ENCODE peak calls at places on chromosomes 7 and 10, in ten cellular contexts. One of them, this sample, is unnamed.
A peak's percentile ranks its signal among the peaks of the same experiment; 100 is the strongest.

GRCh38 chr7:116030626-116031276 is at the start of gene TFEC:
- DNase-seq in PC-3: peak; percentile 24
- DNase-seq in stimulated activated CD4-positive, alpha-beta T cell treated with anti-CD3 and anti-CD28 coated beads, Interleukin-15, amount 100 ng/mL, for 24 hours: no peak
- DNase-seq in non-pigmented ciliary epithelial cell: no peak
- DNase-seq in psoas muscle: no peak
- DNase-seq in posterior cingulate gyrus: no peak
- DNase-seq in EH: peak; percentile 41
- DNase-seq in naive thymus-derived CD8-positive, alpha-beta T cell: no peak
- DNase-seq in neuronal stem cell: no peak
- DNase-seq in gastrocnemius medialis: no peak
- DNase-seq in this sample: no peak

GRCh38 chr10:95660283-95660682 is 3.8 kb upstream of the ALDH18A1 start:
- DNase-seq in PC-3: no peak
- DNase-seq in stimulated activated CD4-positive, alpha-beta T cell treated with anti-CD3 and anti-CD28 coated beads, Interleukin-15, amount 100 ng/mL, for 24 hours: no peak
- DNase-seq in non-pigmented ciliary epithelial cell: peak; percentile 34
- DNase-seq in psoas muscle: no peak
- DNase-seq in posterior cingulate gyrus: no peak
- DNase-seq in EH: peak; percentile 61
- DNase-seq in naive thymus-derived CD8-positive, alpha-beta T cell: no peak
- DNase-seq in neuronal stem cell: no peak
- DNase-seq in gastrocnemius medialis: no peak
- DNase-seq in this sample: no peak

GRCh38 chr10:71265618-71266146 is 53.3 kb downstream of the UNC5B start:
- DNase-seq in PC-3: no peak
- DNase-seq in stimulated activated CD4-positive, alpha-beta T cell treated with anti-CD3 and anti-CD28 coated beads, Interleukin-15, amount 100 ng/mL, for 24 hours: no peak
- DNase-seq in non-pigmented ciliary epithelial cell: no peak
- DNase-seq in psoas muscle: no peak
- DNase-seq in posterior cingulate gyrus: no peak
- DNase-seq in EH: no peak
- DNase-seq in naive thymus-derived CD8-positive, alpha-beta T cell: no peak
- DNase-seq in neuronal stem cell: no peak
- DNase-seq in gastrocnemius medialis: no peak
- DNase-seq in this sample: no peak

GRCh38 chr7:82594665-82595064 is 151.1 kb upstream of the CACNA2D1 start:
- DNase-seq in PC-3: no peak
- DNase-seq in stimulated activated CD4-positive, alpha-beta T cell treated with anti-CD3 and anti-CD28 coated beads, Interleukin-15, amount 100 ng/mL, for 24 hours: no peak
- DNase-seq in non-pigmented ciliary epithelial cell: no peak
- DNase-seq in psoas muscle: no peak
- DNase-seq in posterior cingulate gyrus: no peak
- DNase-seq in EH: no peak
- DNase-seq in naive thymus-derived CD8-positive, alpha-beta T cell: no peak
- DNase-seq in neuronal stem cell: peak; percentile 84
- DNase-seq in gastrocnemius medialis: no peak
- DNase-seq in this sample: peak; percentile 47

GRCh38 chr7:131425992-131426391 is 98.3 kb downstream of the MKLN1 start:
- DNase-seq in PC-3: no peak
- DNase-seq in stimulated activated CD4-positive, alpha-beta T cell treated with anti-CD3 and anti-CD28 coated beads, Interleukin-15, amount 100 ng/mL, for 24 hours: no peak
- DNase-seq in non-pigmented ciliary epithelial cell: no peak
- DNase-seq in psoas muscle: no peak
- DNase-seq in posterior cingulate gyrus: no peak
- DNase-seq in EH: no peak
- DNase-seq in naive thymus-derived CD8-positive, alpha-beta T cell: no peak
- DNase-seq in neuronal stem cell: no peak
- DNase-seq in gastrocnemius medialis: no peak
- DNase-seq in this sample: no peak

GRCh38 chr10:80333985-80334384 is 22.6 kb downstream of the DYDC1 start:
- DNase-seq in PC-3: no peak
- DNase-seq in stimulated activated CD4-positive, alpha-beta T cell treated with anti-CD3 and anti-CD28 coated beads, Interleukin-15, amount 100 ng/mL, for 24 hours: no peak
- DNase-seq in non-pigmented ciliary epithelial cell: no peak
- DNase-seq in psoas muscle: no peak
- DNase-seq in posterior cingulate gyrus: no peak
- DNase-seq in EH: no peak
- DNase-seq in naive thymus-derived CD8-positive, alpha-beta T cell: no peak
- DNase-seq in neuronal stem cell: no peak
- DNase-seq in gastrocnemius medialis: no peak
- DNase-seq in this sample: no peak

GRCh38 chr7:19489162-19489820 is 219.5 kb downstream of the POLR1F start:
- DNase-seq in PC-3: no peak
- DNase-seq in stimulated activated CD4-positive, alpha-beta T cell treated with anti-CD3 and anti-CD28 coated beads, Interleukin-15, amount 100 ng/mL, for 24 hours: no peak
- DNase-seq in non-pigmented ciliary epithelial cell: no peak
- DNase-seq in psoas muscle: no peak
- DNase-seq in posterior cingulate gyrus: no peak
- DNase-seq in EH: no peak
- DNase-seq in naive thymus-derived CD8-positive, alpha-beta T cell: no peak
- DNase-seq in neuronal stem cell: no peak
- DNase-seq in gastrocnemius medialis: no peak
- DNase-seq in this sample: no peak

GRCh38 chr10:69572159-69573055 is 815 bp downstream of the NEUROG3 start:
- DNase-seq in PC-3: no peak
- DNase-seq in stimulated activated CD4-positive, alpha-beta T cell treated with anti-CD3 and anti-CD28 coated beads, Interleukin-15, amount 100 ng/mL, for 24 hours: peak; percentile 62
- DNase-seq in non-pigmented ciliary epithelial cell: no peak
- DNase-seq in psoas muscle: no peak
- DNase-seq in posterior cingulate gyrus: no peak
- DNase-seq in EH: no peak
- DNase-seq in naive thymus-derived CD8-positive, alpha-beta T cell: peak; percentile 14
- DNase-seq in neuronal stem cell: no peak
- DNase-seq in gastrocnemius medialis: no peak
- DNase-seq in this sample: peak; percentile 63

GRCh38 chr10:98101366-98101765 is 33.1 kb upstream of the R3HCC1L start:
- DNase-seq in PC-3: no peak
- DNase-seq in stimulated activated CD4-positive, alpha-beta T cell treated with anti-CD3 and anti-CD28 coated beads, Interleukin-15, amount 100 ng/mL, for 24 hours: no peak
- DNase-seq in non-pigmented ciliary epithelial cell: no peak
- DNase-seq in psoas muscle: no peak
- DNase-seq in posterior cingulate gyrus: no peak
- DNase-seq in EH: no peak
- DNase-seq in naive thymus-derived CD8-positive, alpha-beta T cell: no peak
- DNase-seq in neuronal stem cell: no peak
- DNase-seq in gastrocnemius medialis: no peak
- DNase-seq in this sample: no peak

GRCh38 chr10:129740532-129741279 is 223.4 kb downstream of the EBF3 start:
- DNase-seq in PC-3: no peak
- DNase-seq in stimulated activated CD4-positive, alpha-beta T cell treated with anti-CD3 and anti-CD28 coated beads, Interleukin-15, amount 100 ng/mL, for 24 hours: no peak
- DNase-seq in non-pigmented ciliary epithelial cell: no peak
- DNase-seq in psoas muscle: no peak
- DNase-seq in posterior cingulate gyrus: no peak
- DNase-seq in EH: no peak
- DNase-seq in naive thymus-derived CD8-positive, alpha-beta T cell: no peak
- DNase-seq in neuronal stem cell: no peak
- DNase-seq in gastrocnemius medialis: no peak
- DNase-seq in this sample: no peak

GRCh38 chr7:121046009-121046408 is 57.5 kb downstream of the CPED1 start:
- DNase-seq in PC-3: no peak
- DNase-seq in stimulated activated CD4-positive, alpha-beta T cell treated with anti-CD3 and anti-CD28 coated beads, Interleukin-15, amount 100 ng/mL, for 24 hours: no peak
- DNase-seq in non-pigmented ciliary epithelial cell: no peak
- DNase-seq in psoas muscle: no peak
- DNase-seq in posterior cingulate gyrus: no peak
- DNase-seq in EH: no peak
- DNase-seq in naive thymus-derived CD8-positive, alpha-beta T cell: no peak
- DNase-seq in neuronal stem cell: no peak
- DNase-seq in gastrocnemius medialis: no peak
- DNase-seq in this sample: no peak

GRCh38 chr10:26725837-26726727 is 28.6 kb downstream of the PDSS1 start:
- DNase-seq in PC-3: peak; percentile 55
- DNase-seq in stimulated activated CD4-positive, alpha-beta T cell treated with anti-CD3 and anti-CD28 coated beads, Interleukin-15, amount 100 ng/mL, for 24 hours: peak; percentile 44
- DNase-seq in non-pigmented ciliary epithelial cell: peak; percentile 27
- DNase-seq in psoas muscle: peak; percentile 59
- DNase-seq in posterior cingulate gyrus: peak; percentile 79
- DNase-seq in EH: peak; percentile 73
- DNase-seq in naive thymus-derived CD8-positive, alpha-beta T cell: peak; percentile 54
- DNase-seq in neuronal stem cell: peak; percentile 36
- DNase-seq in gastrocnemius medialis: peak; percentile 35
- DNase-seq in this sample: peak; percentile 54

GRCh38 chr7:22827563-22827962 is 4.9 kb upstream of the TOMM7 start:
- DNase-seq in PC-3: no peak
- DNase-seq in stimulated activated CD4-positive, alpha-beta T cell treated with anti-CD3 and anti-CD28 coated beads, Interleukin-15, amount 100 ng/mL, for 24 hours: no peak
- DNase-seq in non-pigmented ciliary epithelial cell: no peak
- DNase-seq in psoas muscle: no peak
- DNase-seq in posterior cingulate gyrus: no peak
- DNase-seq in EH: no peak
- DNase-seq in naive thymus-derived CD8-positive, alpha-beta T cell: no peak
- DNase-seq in neuronal stem cell: no peak
- DNase-seq in gastrocnemius medialis: no peak
- DNase-seq in this sample: peak; percentile 39

GRCh38 chr10:50358411-50358810 is 107.1 kb upstream of the ASAH2 start:
- DNase-seq in PC-3: no peak
- DNase-seq in stimulated activated CD4-positive, alpha-beta T cell treated with anti-CD3 and anti-CD28 coated beads, Interleukin-15, amount 100 ng/mL, for 24 hours: no peak
- DNase-seq in non-pigmented ciliary epithelial cell: no peak
- DNase-seq in psoas muscle: no peak
- DNase-seq in posterior cingulate gyrus: no peak
- DNase-seq in EH: no peak
- DNase-seq in naive thymus-derived CD8-positive, alpha-beta T cell: no peak
- DNase-seq in neuronal stem cell: no peak
- DNase-seq in gastrocnemius medialis: no peak
- DNase-seq in this sample: no peak

GRCh38 chr10:103692421-103693069 is 162.8 kb downstream of the SH3PXD2A start:
- DNase-seq in PC-3: no peak
- DNase-seq in stimulated activated CD4-positive, alpha-beta T cell treated with anti-CD3 and anti-CD28 coated beads, Interleukin-15, amount 100 ng/mL, for 24 hours: peak; percentile 48
- DNase-seq in non-pigmented ciliary epithelial cell: no peak
- DNase-seq in psoas muscle: no peak
- DNase-seq in posterior cingulate gyrus: no peak
- DNase-seq in EH: no peak
- DNase-seq in naive thymus-derived CD8-positive, alpha-beta T cell: no peak
- DNase-seq in neuronal stem cell: no peak
- DNase-seq in gastrocnemius medialis: no peak
- DNase-seq in this sample: peak; percentile 70

GRCh38 chr7:149375234-149376008 is 85.4 kb downstream of the ZNF777 start:
- DNase-seq in PC-3: no peak
- DNase-seq in stimulated activated CD4-positive, alpha-beta T cell treated with anti-CD3 and anti-CD28 coated beads, Interleukin-15, amount 100 ng/mL, for 24 hours: no peak
- DNase-seq in non-pigmented ciliary epithelial cell: no peak
- DNase-seq in psoas muscle: no peak
- DNase-seq in posterior cingulate gyrus: no peak
- DNase-seq in EH: no peak
- DNase-seq in naive thymus-derived CD8-positive, alpha-beta T cell: no peak
- DNase-seq in neuronal stem cell: no peak
- DNase-seq in gastrocnemius medialis: no peak
- DNase-seq in this sample: no peak

GRCh38 chr7:29881724-29882123 is 75.4 kb downstream of the WIPF3 start:
- DNase-seq in PC-3: no peak
- DNase-seq in stimulated activated CD4-positive, alpha-beta T cell treated with anti-CD3 and anti-CD28 coated beads, Interleukin-15, amount 100 ng/mL, for 24 hours: no peak
- DNase-seq in non-pigmented ciliary epithelial cell: no peak
- DNase-seq in psoas muscle: no peak
- DNase-seq in posterior cingulate gyrus: no peak
- DNase-seq in EH: no peak
- DNase-seq in naive thymus-derived CD8-positive, alpha-beta T cell: no peak
- DNase-seq in neuronal stem cell: peak; percentile 33
- DNase-seq in gastrocnemius medialis: no peak
- DNase-seq in this sample: peak; percentile 89

GRCh38 chr7:157961731-157962457 is 625.1 kb downstream of the DNAJB6 start:
- DNase-seq in PC-3: no peak
- DNase-seq in stimulated activated CD4-positive, alpha-beta T cell treated with anti-CD3 and anti-CD28 coated beads, Interleukin-15, amount 100 ng/mL, for 24 hours: no peak
- DNase-seq in non-pigmented ciliary epithelial cell: no peak
- DNase-seq in psoas muscle: no peak
- DNase-seq in posterior cingulate gyrus: no peak
- DNase-seq in EH: no peak
- DNase-seq in naive thymus-derived CD8-positive, alpha-beta T cell: no peak
- DNase-seq in neuronal stem cell: no peak
- DNase-seq in gastrocnemius medialis: no peak
- DNase-seq in this sample: no peak

GRCh38 chr7:105285118-105285874 is 103.4 kb downstream of the SRPK2 start:
- DNase-seq in PC-3: no peak
- DNase-seq in stimulated activated CD4-positive, alpha-beta T cell treated with anti-CD3 and anti-CD28 coated beads, Interleukin-15, amount 100 ng/mL, for 24 hours: no peak
- DNase-seq in non-pigmented ciliary epithelial cell: no peak
- DNase-seq in psoas muscle: no peak
- DNase-seq in posterior cingulate gyrus: no peak
- DNase-seq in EH: no peak
- DNase-seq in naive thymus-derived CD8-positive, alpha-beta T cell: no peak
- DNase-seq in neuronal stem cell: no peak
- DNase-seq in gastrocnemius medialis: no peak
- DNase-seq in this sample: no peak

GRCh38 chr7:30995541-30995940 is 31.8 kb downstream of the GHRHR start:
- DNase-seq in PC-3: no peak
- DNase-seq in stimulated activated CD4-positive, alpha-beta T cell treated with anti-CD3 and anti-CD28 coated beads, Interleukin-15, amount 100 ng/mL, for 24 hours: no peak
- DNase-seq in non-pigmented ciliary epithelial cell: no peak
- DNase-seq in psoas muscle: no peak
- DNase-seq in posterior cingulate gyrus: no peak
- DNase-seq in EH: no peak
- DNase-seq in naive thymus-derived CD8-positive, alpha-beta T cell: no peak
- DNase-seq in neuronal stem cell: no peak
- DNase-seq in gastrocnemius medialis: no peak
- DNase-seq in this sample: no peak

GRCh38 chr10:113921571-113922370 is 67.3 kb downstream of the NHLRC2 start:
- DNase-seq in PC-3: no peak
- DNase-seq in stimulated activated CD4-positive, alpha-beta T cell treated with anti-CD3 and anti-CD28 coated beads, Interleukin-15, amount 100 ng/mL, for 24 hours: no peak
- DNase-seq in non-pigmented ciliary epithelial cell: no peak
- DNase-seq in psoas muscle: no peak
- DNase-seq in posterior cingulate gyrus: no peak
- DNase-seq in EH: no peak
- DNase-seq in naive thymus-derived CD8-positive, alpha-beta T cell: no peak
- DNase-seq in neuronal stem cell: no peak
- DNase-seq in gastrocnemius medialis: no peak
- DNase-seq in this sample: no peak

GRCh38 chr7:108592633-108593277 is 23.1 kb downstream of the DNAJB9 start:
- DNase-seq in PC-3: peak; percentile 42
- DNase-seq in stimulated activated CD4-positive, alpha-beta T cell treated with anti-CD3 and anti-CD28 coated beads, Interleukin-15, amount 100 ng/mL, for 24 hours: no peak
- DNase-seq in non-pigmented ciliary epithelial cell: no peak
- DNase-seq in psoas muscle: no peak
- DNase-seq in posterior cingulate gyrus: peak; percentile 63
- DNase-seq in EH: peak; percentile 19
- DNase-seq in naive thymus-derived CD8-positive, alpha-beta T cell: no peak
- DNase-seq in neuronal stem cell: no peak
- DNase-seq in gastrocnemius medialis: no peak
- DNase-seq in this sample: no peak

GRCh38 chr7:134546903-134547737 is 1.8 kb upstream of the AKR1B15 start:
- DNase-seq in PC-3: peak; percentile 74
- DNase-seq in stimulated activated CD4-positive, alpha-beta T cell treated with anti-CD3 and anti-CD28 coated beads, Interleukin-15, amount 100 ng/mL, for 24 hours: peak; percentile 80
- DNase-seq in non-pigmented ciliary epithelial cell: no peak
- DNase-seq in psoas muscle: peak; percentile 75
- DNase-seq in posterior cingulate gyrus: peak; percentile 60
- DNase-seq in EH: peak; percentile 4
- DNase-seq in naive thymus-derived CD8-positive, alpha-beta T cell: peak; percentile 60
- DNase-seq in neuronal stem cell: peak; percentile 72
- DNase-seq in gastrocnemius medialis: peak; percentile 63
- DNase-seq in this sample: peak; percentile 94

GRCh38 chr7:122543891-122544290 is 155.0 kb downstream of the RNF133 start:
- DNase-seq in PC-3: no peak
- DNase-seq in stimulated activated CD4-positive, alpha-beta T cell treated with anti-CD3 and anti-CD28 coated beads, Interleukin-15, amount 100 ng/mL, for 24 hours: no peak
- DNase-seq in non-pigmented ciliary epithelial cell: no peak
- DNase-seq in psoas muscle: no peak
- DNase-seq in posterior cingulate gyrus: no peak
- DNase-seq in EH: no peak
- DNase-seq in naive thymus-derived CD8-positive, alpha-beta T cell: no peak
- DNase-seq in neuronal stem cell: no peak
- DNase-seq in gastrocnemius medialis: no peak
- DNase-seq in this sample: no peak

GRCh38 chr7:135729230-135729629 is 1.2 kb upstream of the SLC13A4 start:
- DNase-seq in PC-3: no peak
- DNase-seq in stimulated activated CD4-positive, alpha-beta T cell treated with anti-CD3 and anti-CD28 coated beads, Interleukin-15, amount 100 ng/mL, for 24 hours: no peak
- DNase-seq in non-pigmented ciliary epithelial cell: no peak
- DNase-seq in psoas muscle: no peak
- DNase-seq in posterior cingulate gyrus: no peak
- DNase-seq in EH: peak; percentile 64
- DNase-seq in naive thymus-derived CD8-positive, alpha-beta T cell: no peak
- DNase-seq in neuronal stem cell: no peak
- DNase-seq in gastrocnemius medialis: no peak
- DNase-seq in this sample: no peak

GRCh38 chr10:129390726-129391125 is 76.3 kb upstream of the MGMT start:
- DNase-seq in PC-3: no peak
- DNase-seq in stimulated activated CD4-positive, alpha-beta T cell treated with anti-CD3 and anti-CD28 coated beads, Interleukin-15, amount 100 ng/mL, for 24 hours: no peak
- DNase-seq in non-pigmented ciliary epithelial cell: no peak
- DNase-seq in psoas muscle: no peak
- DNase-seq in posterior cingulate gyrus: no peak
- DNase-seq in EH: no peak
- DNase-seq in naive thymus-derived CD8-positive, alpha-beta T cell: no peak
- DNase-seq in neuronal stem cell: no peak
- DNase-seq in gastrocnemius medialis: no peak
- DNase-seq in this sample: no peak

GRCh38 chr7:90239625-90240228 is 5.2 kb upstream of the CFAP69 start:
- DNase-seq in PC-3: no peak
- DNase-seq in stimulated activated CD4-positive, alpha-beta T cell treated with anti-CD3 and anti-CD28 coated beads, Interleukin-15, amount 100 ng/mL, for 24 hours: no peak
- DNase-seq in non-pigmented ciliary epithelial cell: no peak
- DNase-seq in psoas muscle: no peak
- DNase-seq in posterior cingulate gyrus: no peak
- DNase-seq in EH: no peak
- DNase-seq in naive thymus-derived CD8-positive, alpha-beta T cell: no peak
- DNase-seq in neuronal stem cell: no peak
- DNase-seq in gastrocnemius medialis: no peak
- DNase-seq in this sample: no peak

GRCh38 chr10:84743483-84743882 is 415.1 kb downstream of the CCSER2 start:
- DNase-seq in PC-3: peak; percentile 37
- DNase-seq in stimulated activated CD4-positive, alpha-beta T cell treated with anti-CD3 and anti-CD28 coated beads, Interleukin-15, amount 100 ng/mL, for 24 hours: no peak
- DNase-seq in non-pigmented ciliary epithelial cell: no peak
- DNase-seq in psoas muscle: no peak
- DNase-seq in posterior cingulate gyrus: no peak
- DNase-seq in EH: no peak
- DNase-seq in naive thymus-derived CD8-positive, alpha-beta T cell: no peak
- DNase-seq in neuronal stem cell: no peak
- DNase-seq in gastrocnemius medialis: no peak
- DNase-seq in this sample: peak; percentile 39

This sample was measured in GM23338.